ENCODE peak calls at places on chromosome X, in six cellular contexts. C, U, D, W, V and O are unnamed samples.

GRCh38 chrX:71366674-71367256 is 608 bp downstream of the TAF1 start:
- DNase-seq in C (peak), U (no peak), D (peak), W (peak), V (peak), O (no peak)

GRCh38 chrX:11190745-11191510 is 79.8 kb downstream of the HCCS start:
- DNase-seq in C (no peak), U (no peak), D (no peak), W (no peak), V (no peak), O (no peak)

GRCh38 chrX:15680401-15680800 is 15.8 kb upstream of the CLTRN start:
- DNase-seq in C (no peak), U (no peak), D (no peak), W (peak), V (no peak), O (no peak)

GRCh38 chrX:81174286-81174685 is 27.4 kb downstream of the HMGN5 start:
- DNase-seq in C (no peak), U (no peak), D (peak), W (no peak), V (no peak), O (no peak)

GRCh38 chrX:139052461-139052860 is 340.9 kb upstream of the FGF13 start:
- DNase-seq in C (no peak), U (no peak), D (no peak), W (no peak), V (no peak), O (no peak)

GRCh38 chrX:123138473-123138872 is 45.6 kb upstream of the GRIA3 start:
- DNase-seq in C (no peak), U (no peak), D (no peak), W (no peak), V (no peak), O (no peak)

GRCh38 chrX:123121241-123121640 is 62.8 kb upstream of the GRIA3 start:
- DNase-seq in C (no peak), U (no peak), D (no peak), W (no peak), V (no peak), O (no peak)

GRCh38 chrX:83759872-83760271 is 101.1 kb upstream of the CYLC1 start:
- DNase-seq in C (no peak), U (no peak), D (peak), W (no peak), V (no peak), O (no peak)

GRCh38 chrX:72201836-72202536 is 20.4 kb downstream of the PIN4 start:
- DNase-seq in C (no peak), U (no peak), D (no peak), W (no peak), V (no peak), O (no peak)

GRCh38 chrX:2679534-2680485 is 11.3 kb upstream of the CD99 start:
- DNase-seq in C (no peak), U (no peak), D (no peak), W (no peak), V (no peak), O (no peak)

GRCh38 chrX:31988975-31989374 is 917.1 kb upstream of the FTHL17 start:
- DNase-seq in C (no peak), U (no peak), D (peak), W (no peak), V (no peak), O (no peak)

GRCh38 chrX:150157291-150157690 is 205.8 kb upstream of the MAMLD1 start:
- DNase-seq in C (no peak), U (no peak), D (no peak), W (no peak), V (no peak), O (no peak)

GRCh38 chrX:65551086-65551485 is 16.5 kb upstream of the LAS1L start:
- DNase-seq in C (no peak), U (no peak), D (no peak), W (no peak), V (no peak), O (no peak)

GRCh38 chrX:87516716-87517115 is 886 bp upstream of the KLHL4 start:
- DNase-seq in C (no peak), U (no peak), D (no peak), W (no peak), V (no peak), O (no peak)

GRCh38 chrX:140664939-140665338 is 44.6 kb upstream of the LINC00632 start:
- DNase-seq in C (no peak), U (no peak), D (peak), W (no peak), V (no peak), O (no peak)

GRCh38 chrX:20442597-20442996 is 175.9 kb upstream of the RPS6KA3 start:
- DNase-seq in C (peak), U (peak), D (peak), W (peak), V (peak), O (peak)

DNA sequence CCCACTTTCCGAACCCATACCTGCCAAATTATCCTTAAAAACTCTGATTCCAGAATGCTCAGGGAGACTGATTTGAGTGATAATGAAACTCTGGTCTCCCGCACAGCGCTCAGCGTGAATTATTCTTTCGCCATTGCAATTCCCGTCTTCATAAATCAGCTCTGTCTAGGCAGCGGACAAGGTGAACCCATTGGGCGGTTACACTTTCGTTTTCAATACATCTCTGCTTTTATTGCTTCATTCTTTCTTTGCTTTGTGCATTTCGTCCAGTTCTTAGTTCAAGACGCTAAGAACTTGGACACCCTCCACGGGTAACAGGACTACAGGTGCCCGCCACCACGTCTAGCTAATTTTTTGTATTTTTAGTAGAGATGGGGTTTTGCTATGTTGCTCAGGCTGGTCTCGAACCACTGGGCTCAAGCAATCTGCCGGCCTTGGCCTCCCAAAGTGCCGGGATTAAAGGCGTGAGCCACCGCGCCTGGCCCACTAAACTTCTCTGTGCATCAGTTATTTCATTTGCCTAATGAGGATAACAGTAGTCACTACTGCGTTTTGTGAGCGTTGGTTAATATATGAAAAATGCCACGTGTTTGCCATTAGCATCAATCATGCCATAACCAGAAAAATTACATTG is 930 bp upstream of the PGK1 start:
- DNase-seq in C (peak), U (no peak), D (no peak), W (no peak), V (no peak), O (no peak)
- H3K27ac ChIP-seq in C (no peak), U (peak), D (peak), W (peak), V (peak), O (peak)

GRCh38 chrX:154445776-154446175 is 1.8 kb downstream of the FAM50A start:
- DNase-seq in C (peak), U (no peak), D (no peak), W (no peak), V (no peak), O (no peak)
- H3K27ac ChIP-seq in C (no peak), U (no peak), D (no peak), W (no peak), V (no peak), O (no peak)

GRCh38 chrX:38819163-38819562 is 17.9 kb downstream of the MID1IP1 start:
- DNase-seq in C (no peak), U (no peak), D (no peak), W (no peak), V (no peak), O (no peak)

GRCh38 chrX:38816158-38816557 is 14.9 kb downstream of the MID1IP1 start:
- DNase-seq in C (no peak), U (no peak), D (no peak), W (no peak), V (no peak), O (no peak)

GRCh38 chrX:38820751-38821150 is 19.5 kb downstream of the MID1IP1 start:
- DNase-seq in C (no peak), U (no peak), D (no peak), W (no peak), V (no peak), O (no peak)

GRCh38 chrX:38819709-38820108 is 18.4 kb downstream of the MID1IP1 start:
- DNase-seq in C (no peak), U (no peak), D (no peak), W (no peak), V (no peak), O (no peak)

GRCh38 chrX:38817004-38817703 is 15.9 kb downstream of the MID1IP1 start:
- DNase-seq in C (peak), U (peak), D (peak), W (no peak), V (peak), O (no peak)
- H3K27ac ChIP-seq in C (no peak), U (peak), D (peak), W (no peak), V (peak), O (peak)

GRCh38 chrX:47643926-47644325 is 6.4 kb downstream of the ELK1 start:
- DNase-seq in C (no peak), U (no peak), D (no peak), W (no peak), V (no peak), O (no peak)
- H3K27ac ChIP-seq in C (peak), U (no peak), D (no peak), W (no peak), V (no peak), O (no peak)

GRCh38 chrX:19003756-19004155 is 19.8 kb upstream of the PHKA2 start:
- DNase-seq in C (no peak), U (no peak), D (no peak), W (no peak), V (no peak), O (no peak)
- H3K27ac ChIP-seq in C (no peak), U (no peak), D (no peak), W (no peak), V (no peak), O (no peak)

GRCh38 chrX:109936114-109936513 is 66.8 kb upstream of the TMEM164 start:
- DNase-seq in C (no peak), U (no peak), D (no peak), W (no peak), V (no peak), O (no peak)
- H3K27ac ChIP-seq in C (no peak), U (no peak), D (no peak), W (no peak), V (no peak), O (no peak)

DNA sequence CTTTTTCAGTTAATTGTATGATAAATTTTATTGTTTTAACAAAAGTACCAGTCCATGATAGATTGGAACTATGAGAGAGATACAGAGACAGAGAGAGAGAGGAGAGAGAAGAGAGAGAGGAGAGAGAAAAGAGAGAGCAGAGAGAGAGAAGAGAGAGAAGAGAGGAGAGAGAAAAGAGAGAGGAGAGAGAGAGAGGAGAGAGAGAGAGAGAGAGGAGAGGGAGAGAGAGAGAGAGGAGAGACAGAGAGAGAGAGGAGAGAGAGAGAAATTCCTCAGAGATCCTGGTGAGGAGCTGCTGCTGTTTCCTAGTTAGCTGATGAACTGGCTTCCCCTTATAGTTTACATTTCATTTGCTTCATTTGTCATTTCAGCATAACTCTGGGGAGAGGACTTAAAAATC is 10.6 kb downstream of the CTAG1A start:
- DNase-seq in C (no peak), U (no peak), D (no peak), W (no peak), V (no peak), O (no peak)
- H3K27ac ChIP-seq in C (no peak), U (no peak), D (peak), W (no peak), V (no peak), O (no peak)

DNA sequence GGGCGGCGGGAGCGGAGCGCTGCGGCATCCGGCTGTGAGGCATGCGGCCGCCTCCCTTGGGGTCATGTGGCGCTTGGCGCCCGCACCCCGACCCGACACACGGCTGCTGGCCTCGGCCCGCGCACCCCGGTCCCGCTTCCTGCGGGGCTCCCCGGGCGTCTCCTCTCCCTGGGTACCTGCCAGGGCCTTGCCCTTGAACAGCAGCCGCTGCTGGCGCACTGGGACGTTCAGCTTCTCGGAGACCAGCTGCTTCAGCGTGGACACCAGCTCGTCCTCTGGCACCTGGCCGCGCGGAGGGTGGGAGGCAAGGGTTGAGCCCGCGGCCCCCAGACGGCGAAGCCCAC is 391 bp downstream of the UBL4A start:
- DNase-seq in C (peak), U (no peak), D (peak), W (no peak), V (no peak), O (no peak)
- H3K27ac ChIP-seq in C (peak), U (peak), D (no peak), W (peak), V (no peak), O (peak)

GRCh38 chrX:101925733-101926132 is 6.1 kb downstream of the ZMAT1 start:
- DNase-seq in C (no peak), U (no peak), D (no peak), W (no peak), V (no peak), O (no peak)

GRCh38 chrX:101932249-101932570 is 383 bp upstream of the ZMAT1 start:
- DNase-seq in C (no peak), U (no peak), D (no peak), W (no peak), V (no peak), O (no peak)

GRCh38 chrX:101931494-101932248 is at the start of gene ZMAT1:
- DNase-seq in C (peak), U (peak), D (peak), W (peak), V (peak), O (peak)

GRCh38 chrX:101931104-101931493 is 728 bp downstream of the ZMAT1 start:
- DNase-seq in C (no peak), U (no peak), D (peak), W (no peak), V (no peak), O (no peak)
- H3K27ac ChIP-seq in C (peak), U (peak), D (peak), W (peak), V (peak), O (peak)

DNA sequence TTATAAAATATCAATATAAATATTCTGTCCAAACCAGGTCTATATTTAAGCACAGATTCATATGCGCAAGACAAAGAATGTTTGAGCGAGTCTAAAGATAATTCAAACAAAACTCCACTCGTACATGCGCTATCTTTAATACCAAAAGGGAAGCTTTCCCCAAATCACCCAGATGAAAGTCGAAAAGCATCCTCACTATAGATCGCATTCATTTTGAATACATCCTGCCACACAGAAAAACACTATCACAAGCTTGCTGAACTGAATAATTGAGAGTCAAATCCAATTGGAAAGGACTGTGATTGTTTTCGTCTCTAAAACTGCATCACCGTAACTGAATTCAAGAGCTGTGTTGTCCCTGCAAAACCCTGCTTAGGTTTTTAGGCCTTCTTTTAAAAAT is 685 bp downstream of the TASL start:
- DNase-seq in C (no peak), U (no peak), D (no peak), W (no peak), V (no peak), O (no peak)
- H3K27ac ChIP-seq in C (no peak), U (peak), D (no peak), W (no peak), V (no peak), O (no peak)